ENCODE peak calls at places on chromosomes 2 and 18, in five cellular contexts. T is GM10248; O is activated CD4-positive, alpha-beta T cell treated with anti-CD3 and anti-CD28 coated beads, Interleukin-2, amount 10 ng/mL, durations not matched to agents 7 days and 5 days; U is kidney; B is M059J. X is an unnamed sample.

GRCh38 chr18:79988925-79989361 is 580 bp upstream of the TXNL4A start:
- DNase-seq in T (peak; percentile 33), O (peak; percentile 11), U (no peak), B (peak; percentile 54), X (peak; percentile 42)

GRCh38 chr2:237210763-237211162 is 125.1 kb downstream of the COPS8 start:
- DNase-seq in T (no peak), O (no peak), U (no peak), B (no peak), X (no peak)

GRCh38 chr2:163659224-163659623 is 76.6 kb downstream of the FIGN start:
- DNase-seq in T (no peak), O (no peak), U (no peak), B (peak; percentile 72), X (no peak)

GRCh38 chr2:177602611-177603164 is 210.1 kb downstream of the AGPS start:
- DNase-seq in T (no peak), O (no peak), U (no peak), B (no peak), X (no peak)

GRCh38 chr2:1717129-1717528 is 27.2 kb downstream of the PXDN start:
- DNase-seq in T (no peak), O (no peak), U (no peak), B (peak; percentile 97), X (no peak)

GRCh38 chr2:1995987-1996386 is 251.7 kb upstream of the PXDN start:
- DNase-seq in T (no peak), O (peak; percentile 50), U (no peak), B (peak; percentile 73), X (no peak)

GRCh38 chr18:77103181-77103875 is 29.3 kb downstream of the MBP start:
- DNase-seq in T (no peak), O (no peak), U (peak; percentile 45), B (no peak), X (no peak)

GRCh38 chr2:147330925-147331324 is 513.9 kb upstream of the ACVR2A start:
- DNase-seq in T (no peak), O (no peak), U (no peak), B (no peak), X (no peak)

GRCh38 chr2:15797946-15798281 is 142.4 kb upstream of the MYCN start:
- DNase-seq in T (no peak), O (no peak), U (no peak), B (no peak), X (no peak)

GRCh38 chr2:71223767-71224333 is 3.1 kb downstream of the PAIP2B start:
- DNase-seq in T (no peak), O (no peak), U (no peak), B (peak; percentile 50), X (no peak)

GRCh38 chr18:21669736-21670135 is 34.8 kb downstream of the ABHD3 start:
- DNase-seq in T (no peak), O (no peak), U (no peak), B (peak; percentile 85), X (no peak)

GRCh38 chr18:45024357-45025107 is 343.8 kb downstream of the SETBP1 start:
- DNase-seq in T (no peak), O (no peak), U (no peak), B (no peak), X (no peak)

GRCh38 chr18:80190311-80190710 is 57.0 kb downstream of the PARD6G start:
- DNase-seq in T (no peak), O (no peak), U (no peak), B (no peak), X (no peak)

GRCh38 chr2:126655066-126655465 is 892 bp upstream of the GYPC start:
- DNase-seq in T (no peak), O (peak; percentile 5), U (no peak), B (no peak), X (no peak)

GRCh38 chr18:50373531-50373930 is 1.3 kb upstream of the SKA1 start:
- DNase-seq in T (no peak), O (no peak), U (no peak), B (no peak), X (no peak)

GRCh38 chr2:187302146-187302545 is 145.9 kb downstream of the CALCRL start:
- DNase-seq in T (no peak), O (no peak), U (no peak), B (no peak), X (no peak)

GRCh38 chr18:22912835-22913234 is 20.3 kb upstream of the RBBP8 start:
- DNase-seq in T (no peak), O (no peak), U (no peak), B (no peak), X (no peak)

GRCh38 chr2:61763605-61764034 is 90.2 kb downstream of the FAM161A start:
- DNase-seq in T (no peak), O (no peak), U (peak; percentile 94), B (peak; percentile 85), X (peak; percentile 17)

GRCh38 chr2:240655931-240656886 is 26.5 kb downstream of the AQP12B start:
- DNase-seq in T (peak; percentile 71), O (no peak), U (no peak), B (peak; percentile 44), X (peak; percentile 80)

GRCh38 chr2:64998658-64999061 is 9.5 kb downstream of the SLC1A4 start:
- DNase-seq in T (no peak), O (no peak), U (no peak), B (no peak), X (no peak)

GRCh38 chr2:20065885-20066602 is 14.6 kb upstream of the LAPTM4A start:
- DNase-seq in T (no peak), O (no peak), U (no peak), B (peak; percentile 95), X (no peak)

GRCh38 chr18:63157293-63158011 is 162.1 kb downstream of the BCL2 start:
- DNase-seq in T (no peak), O (peak; percentile 23), U (no peak), B (no peak), X (no peak)

GRCh38 chr2:127362486-127362885 is 25.3 kb downstream of the MAP3K2 start:
- DNase-seq in T (no peak), O (no peak), U (no peak), B (no peak), X (no peak)

GRCh38 chr2:20675701-20676352 is 8.9 kb downstream of the GDF7 start:
- DNase-seq in T (no peak), O (no peak), U (peak; percentile 88), B (no peak), X (peak; percentile 60)

GRCh38 chr2:197229509-197230458 is 80.8 kb downstream of the ANKRD44 start:
- DNase-seq in T (no peak), O (no peak), U (no peak), B (peak; percentile 76), X (no peak)

GRCh38 chr2:86774862-86775261 is 15.9 kb downstream of the CD8A start:
- DNase-seq in T (no peak), O (no peak), U (no peak), B (no peak), X (no peak)

GRCh38 chr2:226799211-226799975 is at the start of gene IRS1:
- DNase-seq in T (peak; percentile 67), O (peak; percentile 61), U (peak; percentile 93), B (peak; percentile 76), X (peak; percentile 84)

GRCh38 chr18:51425475-51425874 is 228.0 kb upstream of the MEX3C start:
- DNase-seq in T (peak; percentile 26), O (no peak), U (no peak), B (no peak), X (peak; percentile 20)

GRCh38 chr2:186853871-186854435 is 5.0 kb upstream of the ZSWIM2 start:
- DNase-seq in T (no peak), O (no peak), U (no peak), B (no peak), X (no peak)

GRCh38 chr2:183383854-183384253 is 259.6 kb downstream of the NUP35 start:
- DNase-seq in T (no peak), O (no peak), U (no peak), B (no peak), X (no peak)

GRCh38 chr2:68390600-68390999 is 25.5 kb downstream of the PLEK start:
- DNase-seq in T (no peak), O (no peak), U (no peak), B (no peak), X (no peak)

GRCh38 chr18:27712066-27712465 is 464.9 kb downstream of the CDH2 start:
- DNase-seq in T (no peak), O (no peak), U (no peak), B (no peak), X (no peak)

GRCh38 chr2:158772306-158773078 is 22.6 kb upstream of the DAPL1 start:
- DNase-seq in T (no peak), O (no peak), U (no peak), B (no peak), X (no peak)

GRCh38 chr18:32909798-32910561 is 137.2 kb upstream of the KLHL14 start:
- DNase-seq in T (no peak), O (no peak), U (no peak), B (no peak), X (no peak)